ENCODE peak calls at places on chromosomes 2 and 18, in five cellular contexts. E, Z, I, K and L are unnamed samples.

GRCh38 chr2:53519925-53520629 is 247.5 kb upstream of the CHAC2 start:
- DNase-seq in I (no peak), K (no peak), Z (no peak), E (no peak), L (no peak)

GRCh38 chr2:98469862-98470544 is 25.3 kb downstream of the INPP4A start:
- DNase-seq in Z (no peak), K (no peak), I (no peak), E (peak; percentile 19), L (no peak)

GRCh38 chr18:9925369-9925768 is 11.6 kb downstream of the VAPA start:
- DNase-seq in E (no peak), I (no peak), K (no peak), Z (no peak), L (no peak)

GRCh38 chr2:234550511-234551107 is 53.7 kb upstream of the ARL4C start:
- DNase-seq in K (no peak), I (peak; percentile 73), Z (peak; percentile 68), E (peak; percentile 77), L (peak; percentile 90)

GRCh38 chr2:32947076-32947483 is 327 bp downstream of the LTBP1 start:
- DNase-seq in Z (no peak), I (no peak), K (no peak), E (no peak), L (peak; percentile 37)

GRCh38 chr2:68280316-68280715 is 28.0 kb upstream of the PPP3R1 start:
- DNase-seq in E (no peak), Z (no peak), K (no peak), I (no peak), L (no peak)

GRCh38 chr18:59149416-59149815 is 9.7 kb downstream of the SEC11C start:
- DNase-seq in E (no peak), Z (no peak), I (no peak), K (no peak), L (no peak)

GRCh38 chr2:121648206-121648605 is 1.1 kb downstream of the CLASP1 start:
- DNase-seq in E (peak; percentile 25), Z (no peak), I (no peak), K (no peak), L (no peak)

GRCh38 chr2:191109888-191110287 is 40.9 kb downstream of the STAT4 start:
- DNase-seq in I (no peak), Z (no peak), E (no peak), K (no peak), L (no peak)